ENCODE peak calls at places on chromosomes 5 and 9, in seven cellular contexts. One of them, this sample, is unnamed.

GRCh38 chr5:143008809-143009521 is 238.8 kb downstream of the ARHGAP26 start:
- DNase-seq in ovary: no peak
- DNase-seq in mammary epithelial cell: peak; percentile 100
- DNase-seq in keratinocyte: peak; percentile 98
- DNase-seq in SJSA1: no peak
- DNase-seq in Peyer's patch: peak; percentile 35
- DNase-seq in CD8-positive, alpha-beta memory T cell: peak; percentile 78
- DNase-seq in this sample: no peak

GRCh38 chr5:24742334-24742733 is 97.6 kb upstream of the CDH10 start:
- DNase-seq in ovary: no peak
- DNase-seq in mammary epithelial cell: no peak
- DNase-seq in keratinocyte: no peak
- DNase-seq in SJSA1: no peak
- DNase-seq in Peyer's patch: no peak
- DNase-seq in CD8-positive, alpha-beta memory T cell: no peak
- DNase-seq in this sample: no peak

GRCh38 chr5:174732040-174733020 is 7.9 kb downstream of the MSX2 start:
- DNase-seq in ovary: no peak
- DNase-seq in mammary epithelial cell: no peak
- DNase-seq in keratinocyte: no peak
- DNase-seq in SJSA1: no peak
- DNase-seq in Peyer's patch: no peak
- DNase-seq in CD8-positive, alpha-beta memory T cell: no peak
- DNase-seq in this sample: no peak

GRCh38 chr9:121906074-121906520 is 187.0 kb downstream of the TTLL11 start:
- DNase-seq in ovary: no peak
- DNase-seq in mammary epithelial cell: peak; percentile 40
- DNase-seq in keratinocyte: no peak
- DNase-seq in SJSA1: no peak
- DNase-seq in Peyer's patch: no peak
- DNase-seq in CD8-positive, alpha-beta memory T cell: no peak
- DNase-seq in this sample: no peak

GRCh38 chr5:65142511-65143011 is 339.2 kb downstream of the ADAMTS6 start:
- DNase-seq in ovary: no peak
- DNase-seq in mammary epithelial cell: no peak
- DNase-seq in keratinocyte: no peak
- DNase-seq in SJSA1: no peak
- DNase-seq in Peyer's patch: no peak
- DNase-seq in CD8-positive, alpha-beta memory T cell: no peak
- DNase-seq in this sample: peak; percentile 22

GRCh38 chr9:114652776-114653555 is 4.6 kb downstream of the TEX53 start:
- DNase-seq in ovary: no peak
- DNase-seq in mammary epithelial cell: peak; percentile 23
- DNase-seq in keratinocyte: no peak
- DNase-seq in SJSA1: no peak
- DNase-seq in Peyer's patch: no peak
- DNase-seq in CD8-positive, alpha-beta memory T cell: no peak
- DNase-seq in this sample: no peak

GRCh38 chr9:17660158-17660557 is 81.3 kb downstream of the SH3GL2 start:
- DNase-seq in ovary: no peak
- DNase-seq in mammary epithelial cell: no peak
- DNase-seq in keratinocyte: no peak
- DNase-seq in SJSA1: no peak
- DNase-seq in Peyer's patch: no peak
- DNase-seq in CD8-positive, alpha-beta memory T cell: no peak
- DNase-seq in this sample: no peak

GRCh38 chr9:112334319-112334828 is 955 bp upstream of the PTBP3 start:
- DNase-seq in ovary: no peak
- DNase-seq in mammary epithelial cell: peak; percentile 58
- DNase-seq in keratinocyte: no peak
- DNase-seq in SJSA1: no peak
- DNase-seq in Peyer's patch: peak; percentile 61
- DNase-seq in CD8-positive, alpha-beta memory T cell: peak; percentile 3
- DNase-seq in this sample: peak; percentile 36

DNA sequence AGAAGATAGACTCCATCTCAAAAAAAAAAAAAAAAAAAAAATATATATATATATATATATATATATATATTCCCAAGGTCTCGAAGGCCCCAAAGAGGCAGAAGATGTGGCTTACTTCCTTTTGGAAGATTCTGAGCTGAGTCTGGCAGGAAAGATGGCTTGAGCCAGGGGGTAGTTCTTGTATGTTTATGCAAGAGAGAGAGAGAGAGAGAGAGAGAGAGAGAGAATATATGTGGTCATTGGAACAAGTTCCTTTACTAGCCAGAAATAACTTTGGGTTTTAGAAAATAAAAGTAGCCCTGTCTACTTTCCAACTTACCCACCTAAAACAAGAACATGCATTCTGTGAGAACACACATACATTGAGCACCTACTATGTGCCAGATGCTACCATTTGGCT is 17.6 kb downstream of the NCS1 start:
- DNase-seq in ovary: no peak
- DNase-seq in mammary epithelial cell: no peak
- DNase-seq in keratinocyte: no peak
- DNase-seq in SJSA1: no peak
- DNase-seq in Peyer's patch: no peak
- DNase-seq in CD8-positive, alpha-beta memory T cell: no peak
- DNase-seq in this sample: no peak
- H3K4me1 ChIP-seq in ovary: peaks cover 33% of the 10 kb centered on the region
- H3K4me1 ChIP-seq in mammary epithelial cell: peaks cover 36% of the 10 kb centered on the region
- H3K4me1 ChIP-seq in keratinocyte: peaks cover 36% of the 10 kb centered on the region
- H3K4me1 ChIP-seq in SJSA1: peaks cover 30% of the 10 kb centered on the region
- H3K4me1 ChIP-seq in Peyer's patch: peaks cover 35% of the 10 kb centered on the region
- H3K4me1 ChIP-seq in CD8-positive, alpha-beta memory T cell: no peaks in the 10 kb centered on the region
- H3K4me1 ChIP-seq in this sample: peaks cover 42% of the 10 kb centered on the region

DNA sequence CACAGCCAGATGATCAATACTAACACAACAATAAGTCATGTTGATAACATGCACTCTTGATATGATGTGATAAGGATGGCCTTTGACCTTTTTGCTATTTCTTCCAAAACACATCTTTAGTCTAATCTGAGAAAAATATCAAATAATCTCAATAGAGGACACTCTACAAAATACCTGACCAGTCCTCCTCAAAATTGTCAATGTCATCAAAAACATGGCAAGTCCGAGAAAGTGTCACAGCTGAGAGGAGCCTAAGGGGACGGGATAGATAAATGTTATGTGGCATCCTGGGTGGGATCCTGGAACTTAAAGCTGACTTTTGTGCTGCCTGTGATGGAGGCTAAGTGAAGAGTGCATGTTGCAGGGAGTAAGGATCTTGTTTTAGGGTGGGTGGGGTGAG is 699.6 kb upstream of the ADAMTS16 start:
- DNase-seq in ovary: no peak
- DNase-seq in mammary epithelial cell: no peak
- DNase-seq in keratinocyte: no peak
- DNase-seq in SJSA1: no peak
- DNase-seq in Peyer's patch: no peak
- DNase-seq in CD8-positive, alpha-beta memory T cell: no peak
- DNase-seq in this sample: no peak
- H3K27ac ChIP-seq in ovary: no peak overlapping the region
- H3K27ac ChIP-seq in mammary epithelial cell: no peak overlapping the region
- H3K27ac ChIP-seq in keratinocyte: no peak overlapping the region
- H3K27ac ChIP-seq in SJSA1: no peak overlapping the region
- H3K27ac ChIP-seq in Peyer's patch: no peak overlapping the region
- H3K27ac ChIP-seq in CD8-positive, alpha-beta memory T cell: no peak overlapping the region
- H3K27ac ChIP-seq in this sample: no peak overlapping the region

GRCh38 chr5:30604648-30605262 is 588.7 kb upstream of the CDH6 start:
- DNase-seq in ovary: no peak
- DNase-seq in mammary epithelial cell: no peak
- DNase-seq in keratinocyte: no peak
- DNase-seq in SJSA1: no peak
- DNase-seq in Peyer's patch: no peak
- DNase-seq in CD8-positive, alpha-beta memory T cell: no peak
- DNase-seq in this sample: no peak
- H3K4me1 ChIP-seq in ovary: no peaks in the 10 kb centered on the region
- H3K4me1 ChIP-seq in mammary epithelial cell: no peaks in the 10 kb centered on the region
- H3K4me1 ChIP-seq in keratinocyte: no peaks in the 10 kb centered on the region
- H3K4me1 ChIP-seq in SJSA1: no peaks in the 10 kb centered on the region
- H3K4me1 ChIP-seq in Peyer's patch: no peaks in the 10 kb centered on the region
- H3K4me1 ChIP-seq in CD8-positive, alpha-beta memory T cell: no peaks in the 10 kb centered on the region
- H3K4me1 ChIP-seq in this sample: peaks cover 10% of the 10 kb centered on the region

GRCh38 chr9:34382879-34383278 is 6.2 kb upstream of the MYORG start:
- DNase-seq in ovary: no peak
- DNase-seq in mammary epithelial cell: no peak
- DNase-seq in keratinocyte: no peak
- DNase-seq in SJSA1: no peak
- DNase-seq in Peyer's patch: no peak
- DNase-seq in CD8-positive, alpha-beta memory T cell: no peak
- DNase-seq in this sample: no peak
- H3K27ac ChIP-seq in ovary: no peak overlapping the region
- H3K27ac ChIP-seq in mammary epithelial cell: no peak overlapping the region
- H3K27ac ChIP-seq in keratinocyte: no peak overlapping the region
- H3K27ac ChIP-seq in SJSA1: no peak overlapping the region
- H3K27ac ChIP-seq in Peyer's patch: no peak overlapping the region
- H3K27ac ChIP-seq in CD8-positive, alpha-beta memory T cell: no peak overlapping the region
- H3K27ac ChIP-seq in this sample: no peak overlapping the region

DNA sequence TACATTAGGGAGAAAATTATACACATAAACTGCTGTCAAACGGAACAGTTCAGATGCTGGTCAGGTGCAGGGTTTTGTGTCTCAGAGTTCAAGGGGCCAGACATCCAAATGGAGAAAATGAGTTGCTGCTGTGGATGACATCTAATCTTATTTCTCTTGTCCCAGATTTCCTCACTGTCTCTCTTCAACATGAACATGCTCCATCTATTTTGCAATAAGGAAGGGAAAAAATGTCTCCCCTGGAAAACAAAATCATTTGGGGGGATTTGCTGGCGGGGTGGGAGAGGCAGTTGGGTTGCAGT is 51.2 kb downstream of the SHB start:
- DNase-seq in ovary: no peak
- DNase-seq in mammary epithelial cell: no peak
- DNase-seq in keratinocyte: no peak
- DNase-seq in SJSA1: no peak
- DNase-seq in Peyer's patch: no peak
- DNase-seq in CD8-positive, alpha-beta memory T cell: no peak
- DNase-seq in this sample: no peak
- H3K4me1 ChIP-seq in ovary: peaks cover 6% of the 10 kb centered on the region
- H3K4me1 ChIP-seq in mammary epithelial cell: peaks cover 54% of the 10 kb centered on the region
- H3K4me1 ChIP-seq in keratinocyte: peaks cover 52% of the 10 kb centered on the region
- H3K4me1 ChIP-seq in SJSA1: peaks cover 60% of the 10 kb centered on the region
- H3K4me1 ChIP-seq in Peyer's patch: peaks cover 19% of the 10 kb centered on the region
- H3K4me1 ChIP-seq in CD8-positive, alpha-beta memory T cell: no peaks in the 10 kb centered on the region
- H3K4me1 ChIP-seq in this sample: peaks cover 51% of the 10 kb centered on the region

This sample was measured in hepatocyte.